ENCODE peak calls at places on chromosomes 12 and 14, in six cellular contexts. N, Z, Q, F, K and C are unnamed samples.
A peak's percentile ranks its signal among the peaks of the same experiment; 100 is the strongest.

GRCh38 chr12:76571256-76571655 is 11.7 kb upstream of the OSBPL8 start:
- DNase-seq in N (no peak), K (no peak), F (no peak), Z (no peak), Q (no peak), C (no peak)

GRCh38 chr14:50022661-50023060 is 93.7 kb downstream of the VCPKMT start:
- DNase-seq in N (no peak), Z (no peak), K (no peak), F (no peak), Q (no peak), C (no peak)

GRCh38 chr14:68631691-68632590 is 160.9 kb downstream of the ZFP36L1 start:
- DNase-seq in Q (no peak), F (no peak), N (no peak), Z (no peak), K (no peak), C (no peak)

GRCh38 chr14:35987731-35988130 is 161.6 kb downstream of the BRMS1L start:
- DNase-seq in Q (no peak), N (no peak), Z (no peak), K (no peak), F (no peak), C (no peak)

GRCh38 chr14:101780887-101781239 is 19.4 kb downstream of the PPP2R5C start:
- DNase-seq in F (no peak), Z (no peak), Q (no peak), K (no peak), N (no peak), C (no peak)

GRCh38 chr12:99670635-99671034 is 23.1 kb downstream of the GARIN6 start:
- DNase-seq in Z (no peak), K (no peak), Q (no peak), F (no peak), N (no peak), C (no peak)

GRCh38 chr12:45409966-45410365 is 194.1 kb downstream of the ANO6 start:
- DNase-seq in F (peak; percentile 12), K (peak; percentile 46), Z (no peak), Q (no peak), N (no peak), C (no peak)

GRCh38 chr14:49768301-49769121 is 558 bp downstream of the KLHDC2 start:
- DNase-seq in N (peak; percentile 42), Z (peak; percentile 30), F (peak; percentile 62), Q (peak; percentile 26), K (peak; percentile 64), C (no peak)

GRCh38 chr12:40632933-40633332 is 59.3 kb upstream of the CNTN1 start:
- DNase-seq in Z (no peak), K (no peak), Q (no peak), N (no peak), F (no peak), C (no peak)

GRCh38 chr12:131770120-131770519 is 58.1 kb upstream of the MMP17 start:
- DNase-seq in F (no peak), N (no peak), Z (no peak), K (no peak), Q (no peak), C (no peak)

GRCh38 chr14:60222820-60223219 is 26.2 kb upstream of the PPM1A start:
- DNase-seq in K (peak; percentile 78), Z (no peak), Q (peak; percentile 85), N (peak; percentile 92), F (no peak), C (no peak)

GRCh38 chr14:89848165-89848564 is 106.4 kb downstream of the EFCAB11 start:
- DNase-seq in F (no peak), K (no peak), Q (no peak), N (no peak), Z (no peak), C (no peak)

GRCh38 chr12:122865268-122866231 is 30.3 kb downstream of the HIP1R start:
- DNase-seq in F (no peak), N (no peak), Z (no peak), K (no peak), Q (no peak), C (no peak)